ENCODE peak calls at places on chromosomes 16 and 17, in seven cellular contexts. One of them, this sample, is unnamed.

GRCh38 chr17:34616148-34616547 is 36.8 kb downstream of the TMEM132E start:
- DNase-seq in NCI-H187: peak; percentile 38
- DNase-seq in mucosa of descending colon: no peak
- DNase-seq in NCI-H2081: no peak
- DNase-seq in activated naive CD8-positive, alpha-beta T cell treated with anti-CD3 and anti-CD28 coated beads for 36 hours: no peak
- DNase-seq in ELR: no peak
- DNase-seq in M059J: no peak
- DNase-seq in this sample: no peak

GRCh38 chr17:17890773-17891759 is 54.3 kb upstream of the SREBF1 start:
- DNase-seq in NCI-H2081: peak; percentile 47
- DNase-seq in M059J: peak; percentile 65
- DNase-seq in activated naive CD8-positive, alpha-beta T cell treated with anti-CD3 and anti-CD28 coated beads for 36 hours: peak; percentile 38
- DNase-seq in ELR: peak; percentile 75
- DNase-seq in NCI-H187: no peak
- DNase-seq in mucosa of descending colon: peak; percentile 65
- DNase-seq in this sample: peak; percentile 70

GRCh38 chr16:84485255-84486010 is 19.0 kb downstream of the MEAK7 start:
- DNase-seq in NCI-H187: no peak
- DNase-seq in NCI-H2081: no peak
- DNase-seq in M059J: no peak
- DNase-seq in mucosa of descending colon: no peak
- DNase-seq in activated naive CD8-positive, alpha-beta T cell treated with anti-CD3 and anti-CD28 coated beads for 36 hours: no peak
- DNase-seq in ELR: no peak
- DNase-seq in this sample: no peak

GRCh38 chr17:50139950-50140885 is 10.3 kb upstream of the SAMD14 start:
- DNase-seq in NCI-H187: no peak
- DNase-seq in ELR: peak; percentile 87
- DNase-seq in M059J: peak; percentile 48
- DNase-seq in mucosa of descending colon: peak; percentile 82
- DNase-seq in NCI-H2081: no peak
- DNase-seq in activated naive CD8-positive, alpha-beta T cell treated with anti-CD3 and anti-CD28 coated beads for 36 hours: peak; percentile 78
- DNase-seq in this sample: peak; percentile 70

GRCh38 chr16:717651-718245 is 2.8 kb downstream of the METRN start:
- DNase-seq in NCI-H187: no peak
- DNase-seq in M059J: no peak
- DNase-seq in mucosa of descending colon: no peak
- DNase-seq in ELR: no peak
- DNase-seq in NCI-H2081: no peak
- DNase-seq in activated naive CD8-positive, alpha-beta T cell treated with anti-CD3 and anti-CD28 coated beads for 36 hours: no peak
- DNase-seq in this sample: no peak

GRCh38 chr16:81629032-81629802 is 149.9 kb upstream of the PLCG2 start:
- DNase-seq in NCI-H2081: no peak
- DNase-seq in mucosa of descending colon: no peak
- DNase-seq in ELR: no peak
- DNase-seq in activated naive CD8-positive, alpha-beta T cell treated with anti-CD3 and anti-CD28 coated beads for 36 hours: no peak
- DNase-seq in NCI-H187: no peak
- DNase-seq in M059J: no peak
- DNase-seq in this sample: no peak

GRCh38 chr17:64741924-64742670 is 80.0 kb upstream of the SMURF2 start:
- DNase-seq in activated naive CD8-positive, alpha-beta T cell treated with anti-CD3 and anti-CD28 coated beads for 36 hours: no peak
- DNase-seq in ELR: peak; percentile 71
- DNase-seq in M059J: no peak
- DNase-seq in NCI-H187: no peak
- DNase-seq in mucosa of descending colon: no peak
- DNase-seq in NCI-H2081: no peak
- DNase-seq in this sample: no peak

GRCh38 chr16:55391760-55392375 is 67.9 kb downstream of the IRX6 start:
- DNase-seq in activated naive CD8-positive, alpha-beta T cell treated with anti-CD3 and anti-CD28 coated beads for 36 hours: no peak
- DNase-seq in NCI-H187: no peak
- DNase-seq in NCI-H2081: no peak
- DNase-seq in ELR: no peak
- DNase-seq in mucosa of descending colon: no peak
- DNase-seq in M059J: no peak
- DNase-seq in this sample: no peak

GRCh38 chr17:76631821-76632565 is 11.6 kb downstream of the ST6GALNAC1 start:
- DNase-seq in activated naive CD8-positive, alpha-beta T cell treated with anti-CD3 and anti-CD28 coated beads for 36 hours: no peak
- DNase-seq in NCI-H187: no peak
- DNase-seq in NCI-H2081: no peak
- DNase-seq in mucosa of descending colon: no peak
- DNase-seq in M059J: no peak
- DNase-seq in ELR: no peak
- DNase-seq in this sample: no peak

GRCh38 chr16:48448799-48449481 is 63.7 kb upstream of the SIAH1 start:
- DNase-seq in M059J: no peak
- DNase-seq in NCI-H187: no peak
- DNase-seq in NCI-H2081: no peak
- DNase-seq in activated naive CD8-positive, alpha-beta T cell treated with anti-CD3 and anti-CD28 coated beads for 36 hours: no peak
- DNase-seq in mucosa of descending colon: no peak
- DNase-seq in ELR: no peak
- DNase-seq in this sample: no peak

GRCh38 chr17:66354472-66354871 is 52.1 kb downstream of the PRKCA start:
- DNase-seq in ELR: peak; percentile 52
- DNase-seq in activated naive CD8-positive, alpha-beta T cell treated with anti-CD3 and anti-CD28 coated beads for 36 hours: no peak
- DNase-seq in NCI-H187: no peak
- DNase-seq in NCI-H2081: no peak
- DNase-seq in M059J: no peak
- DNase-seq in mucosa of descending colon: no peak
- DNase-seq in this sample: no peak

GRCh38 chr16:61858996-61859395 is 177.2 kb downstream of the CDH8 start:
- DNase-seq in ELR: peak; percentile 1
- DNase-seq in mucosa of descending colon: no peak
- DNase-seq in NCI-H187: no peak
- DNase-seq in M059J: peak; percentile 9
- DNase-seq in NCI-H2081: no peak
- DNase-seq in activated naive CD8-positive, alpha-beta T cell treated with anti-CD3 and anti-CD28 coated beads for 36 hours: no peak
- DNase-seq in this sample: no peak

GRCh38 chr16:2039286-2040030 is 8.2 kb downstream of the NTHL1 start:
- DNase-seq in NCI-H187: peak; percentile 72
- DNase-seq in NCI-H2081: peak; percentile 39
- DNase-seq in ELR: no peak
- DNase-seq in M059J: peak; percentile 72
- DNase-seq in mucosa of descending colon: peak; percentile 80
- DNase-seq in activated naive CD8-positive, alpha-beta T cell treated with anti-CD3 and anti-CD28 coated beads for 36 hours: no peak
- DNase-seq in this sample: no peak

GRCh38 chr17:1878419-1879121 is 48.8 kb downstream of the RPA1 start:
- DNase-seq in M059J: peak; percentile 21
- DNase-seq in NCI-H187: no peak
- DNase-seq in NCI-H2081: no peak
- DNase-seq in activated naive CD8-positive, alpha-beta T cell treated with anti-CD3 and anti-CD28 coated beads for 36 hours: no peak
- DNase-seq in ELR: peak; percentile 14
- DNase-seq in mucosa of descending colon: no peak
- DNase-seq in this sample: peak; percentile 16

GRCh38 chr17:40540448-40540847 is 24.8 kb downstream of the CCR7 start:
- DNase-seq in ELR: no peak
- DNase-seq in mucosa of descending colon: no peak
- DNase-seq in NCI-H187: no peak
- DNase-seq in NCI-H2081: no peak
- DNase-seq in activated naive CD8-positive, alpha-beta T cell treated with anti-CD3 and anti-CD28 coated beads for 36 hours: peak; percentile 83
- DNase-seq in M059J: no peak
- DNase-seq in this sample: no peak

GRCh38 chr17:1252203-1252608 is 18.0 kb upstream of the BHLHA9 start:
- DNase-seq in M059J: no peak
- DNase-seq in activated naive CD8-positive, alpha-beta T cell treated with anti-CD3 and anti-CD28 coated beads for 36 hours: no peak
- DNase-seq in ELR: no peak
- DNase-seq in NCI-H187: no peak
- DNase-seq in mucosa of descending colon: peak; percentile 31
- DNase-seq in NCI-H2081: peak; percentile 94
- DNase-seq in this sample: no peak

GRCh38 chr17:40425741-40426140 is 8.0 kb upstream of the TOP2A start:
- DNase-seq in M059J: no peak
- DNase-seq in ELR: no peak
- DNase-seq in activated naive CD8-positive, alpha-beta T cell treated with anti-CD3 and anti-CD28 coated beads for 36 hours: no peak
- DNase-seq in NCI-H2081: no peak
- DNase-seq in mucosa of descending colon: no peak
- DNase-seq in NCI-H187: no peak
- DNase-seq in this sample: no peak

GRCh38 chr16:82199209-82199608 is 29.2 kb upstream of the MPHOSPH6 start:
- DNase-seq in NCI-H187: no peak
- DNase-seq in M059J: no peak
- DNase-seq in NCI-H2081: no peak
- DNase-seq in ELR: no peak
- DNase-seq in mucosa of descending colon: no peak
- DNase-seq in activated naive CD8-positive, alpha-beta T cell treated with anti-CD3 and anti-CD28 coated beads for 36 hours: no peak
- DNase-seq in this sample: no peak

GRCh38 chr17:77681820-77682219 is 276.7 kb upstream of the TNRC6C start:
- DNase-seq in NCI-H2081: peak; percentile 79
- DNase-seq in ELR: no peak
- DNase-seq in activated naive CD8-positive, alpha-beta T cell treated with anti-CD3 and anti-CD28 coated beads for 36 hours: no peak
- DNase-seq in NCI-H187: no peak
- DNase-seq in mucosa of descending colon: peak; percentile 32
- DNase-seq in M059J: peak; percentile 56
- DNase-seq in this sample: no peak

GRCh38 chr17:82520041-82520910 is 744 bp downstream of the FOXK2 start:
- DNase-seq in NCI-H187: no peak
- DNase-seq in activated naive CD8-positive, alpha-beta T cell treated with anti-CD3 and anti-CD28 coated beads for 36 hours: peak; percentile 53
- DNase-seq in mucosa of descending colon: peak; percentile 32
- DNase-seq in M059J: no peak
- DNase-seq in NCI-H2081: no peak
- DNase-seq in ELR: peak; percentile 47
- DNase-seq in this sample: no peak

GRCh38 chr16:83458612-83459011 is 349.2 kb upstream of the HSBP1 start:
- DNase-seq in ELR: peak; percentile 70
- DNase-seq in M059J: peak; percentile 87
- DNase-seq in activated naive CD8-positive, alpha-beta T cell treated with anti-CD3 and anti-CD28 coated beads for 36 hours: no peak
- DNase-seq in NCI-H2081: no peak
- DNase-seq in mucosa of descending colon: no peak
- DNase-seq in NCI-H187: no peak
- DNase-seq in this sample: peak; percentile 56

GRCh38 chr17:27451906-27452305 is 4.3 kb upstream of the KSR1 start:
- DNase-seq in M059J: no peak
- DNase-seq in NCI-H2081: no peak
- DNase-seq in mucosa of descending colon: no peak
- DNase-seq in ELR: no peak
- DNase-seq in activated naive CD8-positive, alpha-beta T cell treated with anti-CD3 and anti-CD28 coated beads for 36 hours: no peak
- DNase-seq in NCI-H187: no peak
- DNase-seq in this sample: no peak

GRCh38 chr16:21100447-21100846 is 50.2 kb downstream of the DNAH3 start:
- DNase-seq in M059J: peak; percentile 89
- DNase-seq in NCI-H187: no peak
- DNase-seq in mucosa of descending colon: no peak
- DNase-seq in ELR: peak; percentile 74
- DNase-seq in NCI-H2081: peak; percentile 37
- DNase-seq in activated naive CD8-positive, alpha-beta T cell treated with anti-CD3 and anti-CD28 coated beads for 36 hours: no peak
- DNase-seq in this sample: peak; percentile 69

GRCh38 chr17:8234361-8235270 is 13.2 kb downstream of the CTC1 start:
- DNase-seq in M059J: no peak
- DNase-seq in NCI-H2081: no peak
- DNase-seq in NCI-H187: no peak
- DNase-seq in mucosa of descending colon: no peak
- DNase-seq in activated naive CD8-positive, alpha-beta T cell treated with anti-CD3 and anti-CD28 coated beads for 36 hours: no peak
- DNase-seq in ELR: no peak
- DNase-seq in this sample: no peak

GRCh38 chr17:5065227-5065744 is 13.0 kb upstream of the ZFP3 start:
- DNase-seq in activated naive CD8-positive, alpha-beta T cell treated with anti-CD3 and anti-CD28 coated beads for 36 hours: no peak
- DNase-seq in NCI-H2081: no peak
- DNase-seq in mucosa of descending colon: no peak
- DNase-seq in ELR: no peak
- DNase-seq in NCI-H187: no peak
- DNase-seq in M059J: peak; percentile 20
- DNase-seq in this sample: no peak

GRCh38 chr17:4834621-4835020 is 1.5 kb downstream of the MINK1 start:
- DNase-seq in M059J: no peak
- DNase-seq in NCI-H2081: no peak
- DNase-seq in NCI-H187: no peak
- DNase-seq in mucosa of descending colon: peak; percentile 30
- DNase-seq in activated naive CD8-positive, alpha-beta T cell treated with anti-CD3 and anti-CD28 coated beads for 36 hours: no peak
- DNase-seq in ELR: no peak
- DNase-seq in this sample: peak; percentile 61

GRCh38 chr17:28944862-28945741 is 6.2 kb downstream of the PHF12 start:
- DNase-seq in M059J: peak; percentile 38
- DNase-seq in NCI-H187: no peak
- DNase-seq in activated naive CD8-positive, alpha-beta T cell treated with anti-CD3 and anti-CD28 coated beads for 36 hours: no peak
- DNase-seq in NCI-H2081: no peak
- DNase-seq in ELR: peak; percentile 83
- DNase-seq in mucosa of descending colon: no peak
- DNase-seq in this sample: peak; percentile 23

GRCh38 chr16:69840975-69841374 is 78.8 kb downstream of the WWP2 start:
- DNase-seq in NCI-H187: no peak
- DNase-seq in mucosa of descending colon: peak; percentile 82
- DNase-seq in ELR: no peak
- DNase-seq in activated naive CD8-positive, alpha-beta T cell treated with anti-CD3 and anti-CD28 coated beads for 36 hours: no peak
- DNase-seq in M059J: no peak
- DNase-seq in NCI-H2081: no peak
- DNase-seq in this sample: no peak

GRCh38 chr16:12470311-12471229 is 333.1 kb downstream of the CPPED1 start:
- DNase-seq in mucosa of descending colon: no peak
- DNase-seq in M059J: peak; percentile 67
- DNase-seq in NCI-H2081: peak; percentile 20
- DNase-seq in activated naive CD8-positive, alpha-beta T cell treated with anti-CD3 and anti-CD28 coated beads for 36 hours: no peak
- DNase-seq in ELR: no peak
- DNase-seq in NCI-H187: no peak
- DNase-seq in this sample: peak; percentile 17

GRCh38 chr16:1261131-1261917 is 5.5 kb downstream of the TPSD1 start:
- DNase-seq in NCI-H187: peak; percentile 29
- DNase-seq in M059J: peak; percentile 36
- DNase-seq in ELR: no peak
- DNase-seq in NCI-H2081: peak; percentile 42
- DNase-seq in activated naive CD8-positive, alpha-beta T cell treated with anti-CD3 and anti-CD28 coated beads for 36 hours: no peak
- DNase-seq in mucosa of descending colon: no peak
- DNase-seq in this sample: peak; percentile 49

GRCh38 chr16:6665126-6665525 is 667.5 kb upstream of the RBFOX1 start:
- DNase-seq in ELR: no peak
- DNase-seq in NCI-H2081: no peak
- DNase-seq in mucosa of descending colon: no peak
- DNase-seq in activated naive CD8-positive, alpha-beta T cell treated with anti-CD3 and anti-CD28 coated beads for 36 hours: no peak
- DNase-seq in NCI-H187: no peak
- DNase-seq in M059J: no peak
- DNase-seq in this sample: no peak

GRCh38 chr16:68823401-68823800 is 19.9 kb upstream of the TANGO6 start:
- DNase-seq in activated naive CD8-positive, alpha-beta T cell treated with anti-CD3 and anti-CD28 coated beads for 36 hours: no peak
- DNase-seq in M059J: peak; percentile 78
- DNase-seq in mucosa of descending colon: no peak
- DNase-seq in ELR: peak; percentile 90
- DNase-seq in NCI-H2081: no peak
- DNase-seq in NCI-H187: no peak
- DNase-seq in this sample: peak; percentile 81

GRCh38 chr17:80254396-80255241 is 6.0 kb upstream of the RNF213 start:
- DNase-seq in ELR: peak; percentile 98
- DNase-seq in NCI-H187: no peak
- DNase-seq in M059J: peak; percentile 98
- DNase-seq in NCI-H2081: no peak
- DNase-seq in mucosa of descending colon: peak; percentile 75
- DNase-seq in activated naive CD8-positive, alpha-beta T cell treated with anti-CD3 and anti-CD28 coated beads for 36 hours: peak; percentile 62
- DNase-seq in this sample: peak; percentile 100

GRCh38 chr17:82449136-82449882 is 1.2 kb downstream of the CYBC1 start:
- DNase-seq in ELR: no peak
- DNase-seq in NCI-H2081: no peak
- DNase-seq in activated naive CD8-positive, alpha-beta T cell treated with anti-CD3 and anti-CD28 coated beads for 36 hours: peak; percentile 78
- DNase-seq in NCI-H187: no peak
- DNase-seq in M059J: no peak
- DNase-seq in mucosa of descending colon: peak; percentile 62
- DNase-seq in this sample: no peak

GRCh38 chr17:29565643-29566472 is 979 bp downstream of the ABHD15 start:
- DNase-seq in mucosa of descending colon: peak; percentile 69
- DNase-seq in NCI-H187: peak; percentile 51
- DNase-seq in activated naive CD8-positive, alpha-beta T cell treated with anti-CD3 and anti-CD28 coated beads for 36 hours: peak; percentile 73
- DNase-seq in ELR: no peak
- DNase-seq in NCI-H2081: peak; percentile 69
- DNase-seq in M059J: no peak
- DNase-seq in this sample: peak; percentile 65

GRCh38 chr17:48460055-48460454 is 30.0 kb upstream of the SKAP1 start:
- DNase-seq in ELR: peak; percentile 37
- DNase-seq in activated naive CD8-positive, alpha-beta T cell treated with anti-CD3 and anti-CD28 coated beads for 36 hours: no peak
- DNase-seq in mucosa of descending colon: no peak
- DNase-seq in NCI-H2081: no peak
- DNase-seq in M059J: no peak
- DNase-seq in NCI-H187: no peak
- DNase-seq in this sample: no peak

This sample was measured in kidney tubule cell.